ENCODE peak calls at places on chromosomes 12 and 14, in four cellular contexts. T, O, I and P are unnamed samples.

GRCh38 chr12:95998611-95999300 is 2.6 kb upstream of the HAL start:
- DNase-seq in O (peak; percentile 32), T (peak; percentile 84), I (no peak), P (peak; percentile 22)

GRCh38 chr12:123427036-123427769 is 9.3 kb downstream of the RILPL2 start:
- DNase-seq in T (no peak), I (no peak), O (no peak), P (no peak)

GRCh38 chr12:67797316-67797741 is 148.8 kb downstream of the DYRK2 start:
- DNase-seq in T (no peak), O (peak; percentile 45), I (peak; percentile 44), P (no peak)

GRCh38 chr14:89367449-89368120 is 49.4 kb downstream of the FOXN3 start:
- DNase-seq in O (no peak), I (no peak), T (no peak), P (no peak)

GRCh38 chr14:29749327-29749726 is 178.3 kb downstream of the PRKD1 start:
- DNase-seq in T (no peak), I (no peak), O (peak; percentile 85), P (peak; percentile 7)

GRCh38 chr12:25387136-25388050 is 136.7 kb upstream of the KRAS start:
- DNase-seq in T (peak; percentile 93), O (peak; percentile 73), I (peak; percentile 83), P (peak; percentile 92)

GRCh38 chr12:6955462-6956331 is 4.5 kb downstream of the PTPN6 start:
- DNase-seq in T (no peak), O (no peak), I (peak; percentile 44), P (no peak)

GRCh38 chr12:2804390-2805145 is 7.9 kb upstream of the ITFG2 start:
- DNase-seq in T (peak; percentile 77), I (no peak), O (peak; percentile 62), P (no peak)

GRCh38 chr14:52354257-52354656 is 40.1 kb downstream of the PTGER2 start:
- DNase-seq in O (no peak), T (no peak), I (no peak), P (no peak)

GRCh38 chr14:24941719-24942118 is 108.2 kb downstream of the STXBP6 start:
- DNase-seq in I (peak; percentile 89), T (peak; percentile 65), O (no peak), P (no peak)

GRCh38 chr14:71319646-71320045 is 412.4 kb downstream of the PCNX1 start:
- DNase-seq in T (peak; percentile 31), O (no peak), I (no peak), P (peak; percentile 39)

GRCh38 chr12:24960222-24960855 is 11.4 kb upstream of the BCAT1 start:
- DNase-seq in T (peak; percentile 50), O (peak; percentile 47), I (no peak), P (peak; percentile 72)

GRCh38 chr12:10562306-10562933 is 51.0 kb downstream of the MAGOHB start:
- DNase-seq in T (peak; percentile 32), O (peak; percentile 9), I (no peak), P (no peak)

GRCh38 chr14:56841611-56842010 is 31.3 kb upstream of the OTX2 start:
- DNase-seq in O (no peak), T (no peak), I (no peak), P (no peak)

GRCh38 chr14:69713127-69713800 is 53.7 kb upstream of the SRSF5 start:
- DNase-seq in T (no peak), I (peak; percentile 69), O (no peak), P (peak; percentile 62)

GRCh38 chr14:102071283-102071998 is 15.4 kb downstream of the HSP90AA1 start:
- DNase-seq in I (no peak), T (no peak), O (peak; percentile 88), P (peak; percentile 68)

GRCh38 chr12:53235164-53235563 is 3.2 kb upstream of the RARG start:
- DNase-seq in O (no peak), I (no peak), T (no peak), P (no peak)

GRCh38 chr12:53234236-53234635 is 2.2 kb upstream of the RARG start:
- DNase-seq in O (no peak), I (no peak), T (peak; percentile 61), P (no peak)

GRCh38 chr12:53236443-53237111 is 4.6 kb upstream of the RARG start:
- DNase-seq in O (no peak), T (no peak), I (no peak), P (no peak)

GRCh38 chr12:53233671-53234091 is 1.7 kb upstream of the RARG start:
- DNase-seq in I (no peak), O (no peak), T (no peak), P (no peak)

DNA sequence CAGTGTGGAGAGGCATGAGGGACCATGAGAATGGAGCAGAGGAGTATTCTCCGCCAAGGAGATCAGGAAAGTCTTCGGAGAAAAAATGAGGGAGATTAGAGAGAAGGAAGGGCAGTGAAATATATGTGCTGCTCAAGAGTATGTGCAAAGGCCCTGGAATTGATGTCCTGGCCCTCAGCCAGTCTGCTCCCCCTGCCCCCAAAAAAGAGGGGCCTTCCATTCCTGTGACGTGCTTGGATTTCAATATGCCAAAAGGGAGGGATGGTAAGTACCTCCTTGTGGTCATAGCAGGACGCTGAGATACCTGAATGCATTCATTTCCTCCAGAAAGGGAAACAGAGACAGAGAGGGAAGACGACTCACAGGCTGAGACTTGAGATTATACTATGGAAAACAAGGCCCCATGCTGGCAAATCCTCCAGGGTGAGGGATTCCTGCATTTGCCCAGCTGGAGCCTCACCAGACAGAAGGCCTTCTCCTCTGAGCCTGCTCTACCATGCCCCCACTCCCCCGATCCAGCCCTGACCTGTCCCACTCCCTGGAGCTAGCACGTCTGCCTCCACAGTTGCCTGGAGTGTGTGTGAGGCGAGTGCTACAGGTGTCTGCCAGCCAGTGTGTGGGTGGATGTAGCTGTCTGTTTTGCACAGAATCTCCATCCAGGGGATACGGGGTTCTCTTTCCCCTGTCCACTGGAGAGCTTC is 3.9 kb upstream of the RARG start:
- DNase-seq in T (no peak), O (no peak), I (peak; percentile 34), P (no peak)
- H3K27ac ChIP-seq in T (no peak overlapping the region), O (no peak overlapping the region), I (no peak overlapping the region), P (no peak overlapping the region)

DNA sequence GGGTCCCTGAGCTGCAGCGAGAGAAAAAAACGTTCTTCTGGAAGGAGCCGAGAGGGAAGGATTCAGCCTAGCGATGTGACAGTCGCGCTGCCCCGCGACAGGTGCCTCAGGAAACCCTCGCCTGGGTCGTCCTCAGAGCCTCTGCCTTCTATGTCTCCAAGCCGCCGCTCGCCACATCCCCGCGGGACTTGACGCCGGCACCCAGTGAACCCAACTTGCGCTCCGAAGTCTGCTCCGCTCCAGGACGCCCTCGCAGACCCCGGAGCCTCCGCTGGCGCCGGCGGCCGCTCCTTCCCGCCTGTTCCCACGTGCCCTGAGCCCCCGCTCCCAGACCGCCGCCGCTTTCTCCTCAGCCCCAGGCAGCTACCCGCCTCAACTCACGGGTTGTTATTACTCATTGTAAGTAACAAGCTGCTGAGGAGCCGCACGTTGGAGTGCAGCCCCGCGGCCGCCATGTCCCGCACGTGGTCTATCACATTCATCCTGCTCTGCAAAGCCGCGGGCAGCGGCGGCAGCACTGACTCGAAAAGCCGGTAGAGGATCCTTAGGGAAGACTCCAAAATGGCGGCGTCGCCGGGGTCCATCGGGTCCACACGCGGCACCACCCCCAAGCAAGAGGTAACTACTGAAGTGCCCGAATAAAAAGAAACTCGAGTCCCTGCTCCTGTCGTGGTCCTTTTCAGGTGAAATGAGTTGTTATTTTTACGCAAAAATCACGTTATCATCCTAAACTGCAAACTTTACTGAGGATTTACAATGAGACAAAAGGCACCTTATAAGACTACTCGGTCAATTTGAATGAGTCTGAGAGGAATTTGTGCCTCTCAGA is at the start of gene ANAPC7:
- DNase-seq in I (peak; percentile 96), O (peak; percentile 75), T (peak; percentile 96), P (peak; percentile 94)
- H3K4me1 ChIP-seq in I (no peaks in the 10 kb centered on the region), O (peaks cover 10% of the 10 kb centered on the region), T (peaks cover 9% of the 10 kb centered on the region), P (no peaks in the 10 kb centered on the region)

DNA sequence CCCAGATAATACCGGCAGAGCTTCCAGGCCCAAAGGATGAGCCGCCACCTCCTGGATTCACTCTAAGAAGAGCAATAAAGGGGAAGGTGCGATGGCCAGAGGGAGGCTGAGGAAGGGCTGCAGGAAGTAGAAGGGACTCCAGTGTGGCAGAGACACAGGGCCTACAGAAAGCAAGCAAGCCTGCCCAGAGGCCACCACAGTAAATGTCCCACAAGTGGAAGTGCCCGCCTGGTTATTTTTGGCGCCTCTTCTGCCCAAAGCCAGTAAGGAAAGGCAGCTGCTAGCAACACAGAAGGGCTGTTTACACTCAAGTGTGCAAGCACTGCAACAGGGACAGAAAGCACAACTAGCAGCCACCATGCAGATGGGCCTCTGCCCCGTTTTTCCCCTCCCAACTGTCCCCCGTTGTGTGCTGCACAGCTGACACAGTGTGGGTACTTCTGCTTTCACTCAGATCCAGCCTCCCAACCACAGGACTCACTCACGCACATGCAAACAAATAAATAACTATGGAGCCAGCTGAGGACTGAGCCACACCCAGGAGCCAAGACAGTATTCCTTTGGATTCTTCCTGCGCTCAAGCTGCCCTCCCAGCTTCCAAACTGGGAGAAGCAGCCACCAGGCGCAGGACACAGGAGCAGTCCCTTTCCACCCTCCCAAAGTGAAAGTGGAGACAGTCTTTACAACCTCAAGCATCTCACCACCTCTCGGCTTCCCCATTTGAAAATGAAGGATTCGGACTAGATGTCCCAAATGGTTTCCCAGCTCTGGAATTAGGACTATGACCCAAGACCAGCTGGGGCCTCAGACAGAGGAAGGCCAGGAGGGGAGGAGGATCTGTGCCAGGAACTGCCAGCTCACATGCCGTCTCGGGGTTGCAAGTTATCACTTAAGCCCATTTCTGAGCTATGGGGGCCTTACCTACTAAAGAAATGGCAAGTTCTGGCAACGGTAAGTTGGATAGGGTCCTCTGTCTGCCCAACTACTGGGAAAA is 40.0 kb upstream of the PNMA1 start:
- DNase-seq in I (no peak), O (no peak), T (no peak), P (peak; percentile 28)
- H3K4me3 ChIP-seq in I (no peak overlapping the region), O (no peak overlapping the region), T (no peak overlapping the region), P (no peak overlapping the region)

GRCh38 chr12:45969084-45969483 is 21.3 kb downstream of the SCAF11 start:
- DNase-seq in O (peak; percentile 49), T (no peak), I (no peak), P (no peak)

GRCh38 chr12:45962553-45963325 is 27.6 kb downstream of the SCAF11 start:
- DNase-seq in I (no peak), O (no peak), T (no peak), P (no peak)

DNA sequence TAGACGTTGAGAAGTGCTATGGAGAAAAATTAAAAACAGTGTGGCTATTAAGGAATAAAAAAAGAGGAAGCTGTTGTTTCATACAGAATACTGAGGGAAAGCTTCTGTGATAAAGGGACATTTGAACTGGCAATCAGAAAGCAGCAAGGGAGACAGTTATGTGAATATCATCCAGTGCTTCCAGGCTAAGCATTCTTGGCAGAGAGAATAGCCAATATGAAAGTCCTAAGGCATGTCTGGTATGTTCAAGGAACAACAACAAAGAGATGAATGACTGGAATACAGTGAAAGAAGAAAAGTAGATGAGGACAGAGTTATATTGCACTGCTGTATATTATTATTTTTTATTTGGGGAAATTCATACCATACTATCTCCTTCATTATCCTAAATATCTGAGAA is 23.9 kb downstream of the SCAF11 start:
- DNase-seq in O (peak; percentile 89), T (no peak), I (no peak), P (peak; percentile 21)
- H3K27ac ChIP-seq in O (peak overlapping the region; percentile 54), T (no peak overlapping the region), I (no peak overlapping the region), P (no peak overlapping the region)

GRCh38 chr12:27334052-27334720 is 1.6 kb downstream of the BMAL2 start:
- DNase-seq in T (no peak), O (no peak), I (no peak), P (no peak)
- H3K4me1 ChIP-seq in T (peaks cover 19% of the 10 kb centered on the region), O (peaks cover 21% of the 10 kb centered on the region), I (peaks cover 9% of the 10 kb centered on the region), P (peaks cover 9% of the 10 kb centered on the region)